ENCODE peak calls at places on chromosomes 11 and 22, in seven cellular contexts. V is activated T-cell treated with anti-CD3 and anti-CD28 coated beads for 24 hours; H is kidney; Y is NCI-H774; D is activated naive CD8-positive, alpha-beta T cell treated with anti-CD3 and anti-CD28 coated beads for 36 hours; I is right lobe of liver; S is GM04504. R is an unnamed sample.

GRCh38 chr11:7170431-7170830 is 81.3 kb upstream of the SYT9 start:
- DNase-seq in V (no peak), H (no peak), Y (no peak), D (no peak), I (no peak), S (no peak), R (no peak)

GRCh38 chr11:63023851-63024648 is 8.4 kb upstream of the SLC22A8 start:
- DNase-seq in V (peak), H (peak), Y (peak), D (peak), I (peak), S (peak), R (peak)

GRCh38 chr22:23380911-23381310 is 199.2 kb downstream of the IGLL1 start:
- DNase-seq in V (no peak), H (no peak), Y (no peak), D (no peak), I (no peak), S (no peak), R (no peak)

GRCh38 chr11:17691550-17691949 is 27.8 kb upstream of the MYOD1 start:
- DNase-seq in V (no peak), H (no peak), Y (no peak), D (no peak), I (no peak), S (no peak), R (no peak)

GRCh38 chr11:2914475-2915195 is 14.6 kb downstream of the PHLDA2 start:
- DNase-seq in V (no peak), H (peak), Y (no peak), D (no peak), I (no peak), S (no peak), R (no peak)

GRCh38 chr11:100816823-100817222 is 129.7 kb downstream of the ARHGAP42 start:
- DNase-seq in V (no peak), H (no peak), Y (no peak), D (no peak), I (no peak), S (no peak), R (no peak)

GRCh38 chr22:19746726-19747125 is 13.9 kb upstream of the TBX1 start:
- DNase-seq in V (no peak), H (no peak), Y (no peak), D (no peak), I (no peak), S (no peak), R (no peak)

GRCh38 chr11:65433657-65434056 is 11.1 kb downstream of the NEAT1 start:
- DNase-seq in V (no peak), H (no peak), Y (no peak), D (no peak), I (peak), S (no peak), R (no peak)

GRCh38 chr11:3037945-3038271 is 19.3 kb downstream of the CARS1 start:
- DNase-seq in V (no peak), H (no peak), Y (no peak), D (no peak), I (no peak), S (no peak), R (no peak)

GRCh38 chr11:28152743-28153142 is 44.6 kb downstream of the METTL15 start:
- DNase-seq in V (no peak), H (no peak), Y (no peak), D (no peak), I (no peak), S (no peak), R (no peak)

GRCh38 chr11:117414724-117415123 is 87.1 kb downstream of the CEP164 start:
- DNase-seq in V (no peak), H (peak), Y (no peak), D (no peak), I (no peak), S (no peak), R (no peak)

GRCh38 chr22:45329536-45329936 is 19.8 kb downstream of the FAM118A start:
- DNase-seq in V (no peak), H (no peak), Y (peak), D (no peak), I (peak), S (no peak), R (no peak)

GRCh38 chr11:3835752-3836151 is 5.0 kb downstream of the RHOG start:
- DNase-seq in V (no peak), H (no peak), Y (no peak), D (no peak), I (no peak), S (no peak), R (no peak)

GRCh38 chr11:78759067-78759466 is 184.4 kb upstream of the NARS2 start:
- DNase-seq in V (no peak), H (no peak), Y (peak), D (no peak), I (no peak), S (no peak), R (no peak)

GRCh38 chr22:24965822-24966626 is 13.5 kb downstream of the KIAA1671 start:
- DNase-seq in V (no peak), H (peak), Y (no peak), D (no peak), I (peak), S (no peak), R (no peak)

GRCh38 chr11:76234704-76235232 is 28.5 kb upstream of the WNT11 start:
- DNase-seq in V (peak), H (peak), Y (no peak), D (no peak), I (peak), S (no peak), R (no peak)

GRCh38 chr11:119130662-119131061 is 9.3 kb downstream of the HINFP start:
- DNase-seq in V (no peak), H (no peak), Y (no peak), D (no peak), I (no peak), S (no peak), R (no peak)